ENCODE peak calls at places on chromosomes 7 and 10, in six cellular contexts. D, O, U, Y, M and R are unnamed samples.

GRCh38 chr10:22681783-22682183 is 32.6 kb downstream of the PIP4K2A start:
- DNase-seq in D (no peak), O (peak), U (no peak), Y (peak), M (no peak), R (peak)

GRCh38 chr7:95155965-95156364 is 168.4 kb downstream of the PON1 start:
- DNase-seq in D (no peak), O (no peak), U (no peak), Y (no peak), M (peak), R (no peak)

GRCh38 chr10:81018898-81019890 is 481.5 kb downstream of the SH2D4B start:
- DNase-seq in D (no peak), O (peak), U (no peak), Y (peak), M (no peak), R (peak)

GRCh38 chr7:150799741-150800575 is at the start of gene TMEM176B:
- DNase-seq in D (no peak), O (no peak), U (peak), Y (no peak), M (no peak), R (no peak)

GRCh38 chr10:110323503-110323902 is 18.8 kb upstream of the SMNDC1 start:
- DNase-seq in D (no peak), O (peak), U (no peak), Y (peak), M (no peak), R (peak)

GRCh38 chr7:151167197-151167911 is at the start of gene GBX1:
- DNase-seq in D (no peak), O (no peak), U (no peak), Y (no peak), M (peak), R (peak)

GRCh38 chr7:1531263-1531978 is 919 bp downstream of the MAFK start:
- DNase-seq in D (no peak), O (peak), U (peak), Y (no peak), M (peak), R (no peak)

GRCh38 chr10:72081772-72082590 is 6.4 kb downstream of the SPOCK2 start:
- DNase-seq in D (peak), O (no peak), U (no peak), Y (no peak), M (peak), R (no peak)

GRCh38 chr7:23450518-23450917 is 19.8 kb downstream of the IGF2BP3 start:
- DNase-seq in D (no peak), O (no peak), U (no peak), Y (no peak), M (no peak), R (no peak)
- H3K4me3 ChIP-seq in D (no peak), O (no peak), U (no peak), Y (no peak), M (no peak), R (no peak)

DNA sequence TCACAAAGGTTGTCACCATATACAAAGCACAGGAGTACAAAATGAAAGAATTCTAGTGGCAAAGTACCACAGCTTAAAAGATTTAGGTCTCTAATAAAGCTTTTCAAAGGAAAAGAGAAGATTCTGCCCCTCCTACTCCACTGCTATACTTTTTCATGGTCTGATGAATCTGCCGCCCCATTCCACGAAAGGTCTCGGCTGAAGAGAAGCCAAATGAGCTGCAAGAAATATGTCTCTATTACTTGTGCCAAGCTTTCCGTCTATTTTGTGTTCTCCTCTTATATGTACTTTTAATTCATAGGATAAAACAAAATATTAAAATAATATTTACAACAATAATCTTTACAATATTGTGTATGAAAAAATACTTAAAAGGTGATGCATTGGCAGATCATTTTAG is 222.6 kb downstream of the ANK3 start:
- DNase-seq in D (no peak), O (no peak), U (no peak), Y (no peak), M (no peak), R (no peak)
- H3K4me3 ChIP-seq in D (no peak), O (no peak), U (peak), Y (no peak), M (no peak), R (no peak)

GRCh38 chr7:128939075-128939860 is 1.5 kb downstream of the IRF5 start:
- DNase-seq in D (no peak), O (no peak), U (no peak), Y (no peak), M (no peak), R (no peak)

GRCh38 chr7:128941946-128942526 is 4.3 kb downstream of the IRF5 start:
- DNase-seq in D (no peak), O (no peak), U (no peak), Y (no peak), M (no peak), R (no peak)

GRCh38 chr7:128940494-128941322 is 3.0 kb downstream of the IRF5 start:
- DNase-seq in D (peak), O (no peak), U (peak), Y (no peak), M (peak), R (no peak)

GRCh38 chr7:128939861-128940410 is 2.2 kb downstream of the IRF5 start:
- DNase-seq in D (no peak), O (no peak), U (no peak), Y (no peak), M (no peak), R (no peak)

DNA sequence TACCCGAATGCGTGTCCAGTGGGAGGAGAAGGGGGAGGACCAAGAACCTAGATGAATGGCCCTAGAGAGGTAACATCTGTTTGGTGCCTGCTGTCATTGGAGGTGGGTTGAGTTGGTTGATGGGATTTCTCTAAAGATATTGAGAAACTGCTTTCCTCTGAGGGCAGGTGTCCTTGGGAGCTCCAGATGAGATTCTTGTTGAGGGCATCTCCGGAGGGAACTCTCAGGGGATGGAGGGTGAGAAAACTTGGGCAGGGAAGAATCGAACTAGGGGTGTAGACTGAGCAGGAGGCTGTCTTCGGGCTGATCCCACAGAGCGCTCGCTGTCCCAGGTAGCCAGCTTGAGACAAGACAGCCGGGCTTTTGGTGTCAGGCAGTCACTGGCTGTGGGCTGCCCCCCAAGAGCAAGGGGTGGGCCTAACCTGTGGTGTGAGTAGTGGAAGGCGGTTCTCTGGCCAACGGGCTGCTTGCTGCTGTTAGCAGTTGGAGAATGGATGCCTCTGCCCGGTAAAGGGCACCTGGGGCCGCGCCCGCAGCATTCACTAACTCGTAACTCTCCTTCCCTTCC is 3.7 kb downstream of the IRF5 start:
- DNase-seq in D (no peak), O (no peak), U (no peak), Y (no peak), M (no peak), R (no peak)
- H3K4me3 ChIP-seq in D (no peak), O (no peak), U (no peak), Y (no peak), M (no peak), R (no peak)

GRCh38 chr7:132381742-132382472 is 194.4 kb downstream of the PLXNA4 start:
- DNase-seq in D (peak), O (no peak), U (no peak), Y (no peak), M (peak), R (no peak)
- H3K4me3 ChIP-seq in D (no peak), O (no peak), U (no peak), Y (no peak), M (no peak), R (no peak)

DNA sequence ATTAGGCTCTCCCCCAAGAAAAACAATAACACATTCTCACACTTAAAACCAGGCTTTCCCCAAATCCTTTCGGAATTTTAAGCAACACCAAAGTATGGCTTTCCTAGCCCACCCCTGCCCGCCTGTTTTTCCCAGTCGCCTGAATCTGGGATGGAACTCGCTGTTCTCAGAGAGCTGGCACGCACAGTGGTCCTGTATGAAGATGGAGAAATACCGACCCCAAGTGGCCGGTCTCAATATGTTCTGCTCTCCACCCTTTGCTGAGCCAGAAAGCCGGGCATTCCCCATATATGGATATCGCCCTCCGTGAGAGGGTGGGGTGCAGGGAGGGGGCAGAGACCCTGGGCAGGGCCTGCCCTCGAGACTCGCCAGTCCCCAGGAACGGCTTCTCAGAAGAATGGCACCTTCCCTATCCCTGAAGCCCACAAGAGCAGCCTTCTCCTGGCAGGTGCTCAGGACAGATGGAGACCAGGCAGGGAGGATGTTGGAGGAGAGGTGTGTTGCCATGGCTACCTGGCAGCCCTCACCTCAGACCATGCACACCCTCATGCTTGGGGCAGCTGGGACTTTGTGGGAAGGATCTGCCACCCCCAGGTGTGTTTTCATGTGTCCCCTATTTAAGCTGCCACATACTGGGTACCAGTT is 3.4 kb downstream of the TACR2 start:
- DNase-seq in D (no peak), O (peak), U (peak), Y (peak), M (peak), R (peak)
- H3K4me3 ChIP-seq in D (no peak), O (no peak), U (no peak), Y (no peak), M (peak), R (no peak)

GRCh38 chr10:86524225-86524982 is 2.8 kb upstream of the WAPL start:
- DNase-seq in D (no peak), O (no peak), U (no peak), Y (no peak), M (no peak), R (no peak)

GRCh38 chr10:86521620-86522384 is at the start of gene WAPL:
- DNase-seq in D (peak), O (peak), U (peak), Y (peak), M (peak), R (peak)

GRCh38 chr10:86520871-86521619 is 547 bp downstream of the WAPL start:
- DNase-seq in D (peak), O (peak), U (peak), Y (peak), M (peak), R (peak)

GRCh38 chr10:86522385-86522855 is 828 bp upstream of the WAPL start:
- DNase-seq in D (no peak), O (no peak), U (no peak), Y (no peak), M (no peak), R (peak)

DNA sequence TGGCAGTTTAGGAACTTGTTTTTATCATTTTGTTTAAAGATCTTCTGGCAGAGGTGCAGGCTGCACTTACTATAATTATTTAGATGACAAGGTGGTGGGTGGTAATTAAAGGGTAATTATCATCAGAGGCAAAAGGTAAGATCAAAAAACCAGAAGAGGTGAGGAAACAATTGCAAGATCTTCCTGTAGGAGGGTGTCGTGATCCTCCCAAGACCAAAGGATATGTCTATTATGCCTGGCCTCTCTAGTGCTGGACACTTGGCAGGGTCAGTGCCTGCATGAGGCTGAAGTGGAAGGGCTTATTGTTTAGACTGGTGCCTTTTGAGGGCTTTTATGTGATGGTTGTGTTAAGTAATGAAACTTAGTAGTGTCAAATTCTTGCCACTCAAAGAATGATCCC is 1.8 kb upstream of the WAPL start:
- DNase-seq in D (no peak), O (peak), U (no peak), Y (no peak), M (no peak), R (no peak)
- H3K4me3 ChIP-seq in D (no peak), O (no peak), U (no peak), Y (no peak), M (no peak), R (peak)

DNA sequence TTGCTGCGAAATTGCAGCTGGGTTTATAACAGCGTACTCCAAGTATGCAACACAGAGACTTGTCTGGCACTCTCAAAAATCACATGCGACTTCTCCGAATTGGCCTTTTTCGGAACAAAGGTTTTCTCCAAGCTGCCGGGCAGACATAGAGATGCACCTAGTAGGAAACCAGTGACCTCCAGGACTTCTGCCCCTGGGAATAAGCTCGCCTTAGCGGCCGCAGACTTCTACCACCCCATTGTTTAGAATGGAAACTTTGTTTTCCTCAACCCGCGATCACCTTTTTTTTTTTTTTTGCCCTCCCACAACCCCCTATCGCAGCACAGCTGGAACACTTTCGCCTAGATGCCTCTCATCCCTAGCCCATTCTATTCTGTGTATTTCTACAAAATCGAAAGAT is 4.9 kb upstream of the HOXA10 start:
- DNase-seq in D (no peak), O (no peak), U (peak), Y (no peak), M (no peak), R (no peak)
- H3K4me3 ChIP-seq in D (no peak), O (peak), U (no peak), Y (no peak), M (no peak), R (peak)

DNA sequence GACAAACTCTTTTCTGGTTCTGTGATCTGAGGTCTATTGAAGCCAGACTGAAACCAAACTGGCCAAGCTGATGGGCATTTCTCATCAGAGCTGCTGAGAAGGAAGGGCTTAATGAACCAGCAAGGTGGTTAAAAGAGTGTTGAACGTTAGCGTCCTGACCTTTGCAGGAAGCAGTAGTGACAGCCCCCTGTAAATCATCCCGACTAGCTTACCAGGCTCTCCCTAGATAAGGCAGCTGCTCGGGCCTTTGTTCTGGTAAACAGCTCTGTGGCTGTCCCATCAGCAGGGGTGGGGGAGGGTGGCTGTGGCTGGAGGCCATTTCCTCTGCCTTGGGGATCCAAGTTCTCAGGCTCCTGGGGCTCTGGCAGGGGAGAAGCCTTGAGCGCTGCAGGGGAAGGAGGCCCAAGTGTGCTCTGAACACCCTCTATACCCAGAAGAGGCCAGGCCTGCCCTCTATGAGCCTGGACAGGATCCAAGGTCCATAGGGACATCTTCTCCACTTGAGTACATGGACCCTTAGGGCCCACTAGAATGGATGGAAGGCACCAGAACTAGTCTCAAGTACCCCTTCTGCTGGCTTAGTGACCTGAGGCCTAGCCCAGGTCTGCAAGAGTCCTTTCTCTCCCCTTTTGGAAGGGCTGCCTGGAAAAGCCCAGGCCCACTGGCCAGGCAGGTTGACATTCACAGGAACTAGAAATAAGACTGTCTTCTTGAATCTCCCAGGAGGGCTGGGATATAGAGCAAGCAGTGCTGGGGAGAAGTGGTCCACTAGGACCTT is 134.6 kb downstream of the ARHGAP22 start:
- DNase-seq in D (no peak), O (no peak), U (no peak), Y (no peak), M (peak), R (peak)
- H3K4me3 ChIP-seq in D (no peak), O (no peak), U (no peak), Y (no peak), M (no peak), R (no peak)

GRCh38 chr7:121123028-121123427 is 134.5 kb downstream of the CPED1 start:
- DNase-seq in D (no peak), O (no peak), U (no peak), Y (no peak), M (no peak), R (no peak)

GRCh38 chr7:121116399-121116798 is 127.9 kb downstream of the CPED1 start:
- DNase-seq in D (no peak), O (peak), U (no peak), Y (no peak), M (no peak), R (no peak)

GRCh38 chr7:121126201-121126600 is 137.7 kb downstream of the CPED1 start:
- DNase-seq in D (no peak), O (no peak), U (no peak), Y (no peak), M (no peak), R (no peak)

GRCh38 chr7:121119047-121119446 is 130.5 kb downstream of the CPED1 start:
- DNase-seq in D (no peak), O (no peak), U (no peak), Y (no peak), M (no peak), R (no peak)

DNA sequence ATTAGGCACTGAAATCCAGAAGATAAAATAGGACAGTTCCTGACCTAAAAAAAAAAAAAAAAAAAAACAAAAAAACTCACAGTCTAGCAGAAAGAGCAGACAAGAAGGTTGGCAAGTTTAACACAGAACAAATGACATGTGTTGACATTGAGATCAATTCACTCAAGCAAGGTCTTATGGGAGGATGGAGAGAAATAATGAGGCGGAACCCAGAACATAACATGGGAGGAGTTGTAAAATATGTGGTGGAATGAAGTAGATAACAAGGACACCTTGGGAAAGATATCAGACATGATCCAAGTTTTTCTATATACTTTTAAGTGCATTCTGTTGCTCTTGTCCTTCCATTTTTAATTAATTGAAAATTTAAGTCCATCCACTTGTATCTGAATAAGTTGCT is 132.4 kb downstream of the CPED1 start:
- DNase-seq in D (no peak), O (no peak), U (no peak), Y (no peak), M (no peak), R (no peak)
- H3K4me3 ChIP-seq in D (no peak), O (no peak), U (no peak), Y (no peak), M (no peak), R (no peak)

GRCh38 chr10:5095687-5096086 is 1.5 kb downstream of the AKR1C3 start:
- DNase-seq in D (no peak), O (no peak), U (no peak), Y (no peak), M (no peak), R (no peak)
- H3K4me3 ChIP-seq in D (no peak), O (peak), U (peak), Y (no peak), M (peak), R (peak)